ENCODE peak calls at places on chromosomes 4 and X, in four cellular contexts. G is left ventricle myocardium inferior, A is NCI-H748 treated with DMSO at 0.1 percent for 48 hours, N is RKO. Y is an unnamed sample.

GRCh38 chrX:109773374-109773773 is 40.3 kb upstream of the ACSL4 start:
- DNase-seq in N (no peak), G (no peak), A (no peak), Y (no peak)

GRCh38 chr4:89254847-89255246 is 52.8 kb downstream of the GPRIN3 start:
- DNase-seq in A (no peak), N (peak), G (no peak), Y (no peak)

GRCh38 chr4:101067383-101067782 is 279.9 kb downstream of the PPP3CA start:
- DNase-seq in G (no peak), A (no peak), N (no peak), Y (no peak)

GRCh38 chrX:139949703-139950102 is 15.6 kb downstream of the CXorf66 start:
- DNase-seq in A (no peak), N (no peak), G (no peak), Y (no peak)

GRCh38 chrX:78452356-78452755 is 124.9 kb upstream of the CYSLTR1 start:
- DNase-seq in G (no peak), A (no peak), N (no peak), Y (no peak)

GRCh38 chr4:2793578-2793919 is 664 bp downstream of the SH3BP2 start:
- DNase-seq in A (no peak), N (peak), G (peak), Y (peak)

GRCh38 chr4:42570221-42570620 is 86.7 kb downstream of the ATP8A1 start:
- DNase-seq in N (no peak), A (no peak), G (peak), Y (no peak)

GRCh38 chr4:120964596-120964995 is 42.1 kb upstream of the PRDM5 start:
- DNase-seq in G (no peak), A (no peak), N (no peak), Y (no peak)

GRCh38 chrX:69215161-69215560 is 49.9 kb upstream of the PJA1 start:
- DNase-seq in A (no peak), N (no peak), G (no peak), Y (no peak)

GRCh38 chr4:107577743-107578142 is 142.3 kb downstream of the PAPSS1 start:
- DNase-seq in N (no peak), A (no peak), G (no peak), Y (no peak)

GRCh38 chrX:153836921-153837320 is 6.6 kb upstream of the PDZD4 start:
- DNase-seq in G (no peak), A (no peak), N (no peak), Y (no peak)

GRCh38 chrX:1205681-1206611 is 6.5 kb downstream of the CRLF2 start:
- DNase-seq in N (peak), A (no peak), G (no peak), Y (peak)

GRCh38 chrX:121260568-121261240 is 213.3 kb downstream of the GLUD2 start:
- DNase-seq in A (no peak), G (no peak), N (no peak), Y (no peak)

GRCh38 chrX:21958888-21959287 is 18.4 kb downstream of the SMS start:
- DNase-seq in N (no peak), A (no peak), G (no peak), Y (no peak)

GRCh38 chr4:94446386-94446785 is 5.4 kb upstream of the PDLIM5 start:
- DNase-seq in G (no peak), A (no peak), N (peak), Y (no peak)

GRCh38 chr4:25861422-25861926 is 1.3 kb downstream of the SEL1L3 start:
- DNase-seq in A (no peak), N (peak), G (no peak), Y (no peak)

GRCh38 chrX:107742754-107743191 is 32.8 kb downstream of the TSC22D3 start:
- DNase-seq in N (no peak), A (no peak), G (no peak), Y (no peak)

GRCh38 chr4:41590591-41590990 is 52.6 kb downstream of the LIMCH1 start:
- DNase-seq in G (no peak), A (peak), N (no peak), Y (no peak)

GRCh38 chr4:152556814-152557213 is 20.9 kb upstream of the FBXW7 start:
- DNase-seq in N (no peak), G (no peak), A (no peak), Y (no peak)

GRCh38 chr4:25696409-25696808 is 40.8 kb downstream of the SLC34A2 start:
- DNase-seq in G (no peak), A (no peak), N (no peak), Y (no peak)

GRCh38 chr4:104395219-104395618 is 99.5 kb downstream of the CXXC4 start:
- DNase-seq in A (peak), N (no peak), G (no peak), Y (no peak)

GRCh38 chr4:110877728-110878382 is 255.0 kb upstream of the PITX2 start:
- DNase-seq in A (no peak), N (no peak), G (no peak), Y (no peak)

GRCh38 chr4:47368211-47368610 is 95.3 kb downstream of the COMMD8 start:
- DNase-seq in G (no peak), A (no peak), N (no peak), Y (no peak)

GRCh38 chrX:103613362-103613761 is 5.6 kb downstream of the TCEAL3 start:
- DNase-seq in N (no peak), G (no peak), A (no peak), Y (no peak)

GRCh38 chr4:2820216-2820982 is 23.2 kb upstream of the ADD1 start:
- DNase-seq in G (peak), A (no peak), N (no peak), Y (no peak)

GRCh38 chr4:119729815-119730643 is 101.4 kb upstream of the PDE5A start:
- DNase-seq in N (peak), G (no peak), A (no peak), Y (no peak)

GRCh38 chr4:138919094-138919936 is 96.3 kb upstream of the NOCT start:
- DNase-seq in N (peak), A (peak), G (peak), Y (no peak)

GRCh38 chrX:1380672-1381233 is 11.2 kb downstream of the SLC25A6 start:
- DNase-seq in G (no peak), A (no peak), N (no peak), Y (no peak)

Y was measured in B cell.